ENCODE peak calls at places on chromosomes 1 and 21, in seven cellular contexts. One of them, this sample, is unnamed.

GRCh38 chr1:230641900-230642262 is 400 bp upstream of the COG2 start:
- DNase-seq in AG04450: no peak
- DNase-seq in AG08396: no peak
- DNase-seq in mucosa of descending colon: no peak
- DNase-seq in AG08395: no peak
- DNase-seq in Peyer's patch: no peak
- DNase-seq in astrocyte: no peak
- DNase-seq in this sample: no peak

GRCh38 chr1:165662186-165662585 is 31.2 kb downstream of the MGST3 start:
- DNase-seq in AG04450: no peak
- DNase-seq in AG08396: no peak
- DNase-seq in mucosa of descending colon: no peak
- DNase-seq in AG08395: no peak
- DNase-seq in Peyer's patch: no peak
- DNase-seq in astrocyte: no peak
- DNase-seq in this sample: no peak

GRCh38 chr1:65343286-65343685 is 33.9 kb downstream of the DNAJC6 start:
- DNase-seq in AG04450: no peak
- DNase-seq in AG08396: no peak
- DNase-seq in mucosa of descending colon: no peak
- DNase-seq in AG08395: peak
- DNase-seq in Peyer's patch: no peak
- DNase-seq in astrocyte: no peak
- DNase-seq in this sample: no peak

GRCh38 chr1:70156529-70157120 is 48.8 kb downstream of the LRRC40 start:
- DNase-seq in AG04450: no peak
- DNase-seq in AG08396: no peak
- DNase-seq in mucosa of descending colon: no peak
- DNase-seq in AG08395: no peak
- DNase-seq in Peyer's patch: no peak
- DNase-seq in astrocyte: no peak
- DNase-seq in this sample: no peak

GRCh38 chr1:209653915-209654351 is 1.7 kb upstream of the LAMB3 start:
- DNase-seq in AG04450: no peak
- DNase-seq in AG08396: no peak
- DNase-seq in mucosa of descending colon: no peak
- DNase-seq in AG08395: no peak
- DNase-seq in Peyer's patch: peak
- DNase-seq in astrocyte: no peak
- DNase-seq in this sample: no peak

GRCh38 chr1:182807907-182808306 is 18.3 kb downstream of the NPL start:
- DNase-seq in AG04450: no peak
- DNase-seq in AG08396: no peak
- DNase-seq in mucosa of descending colon: no peak
- DNase-seq in AG08395: no peak
- DNase-seq in Peyer's patch: no peak
- DNase-seq in astrocyte: no peak
- DNase-seq in this sample: no peak

GRCh38 chr1:16296643-16297042 is 55.6 kb downstream of the FBXO42 start:
- DNase-seq in AG04450: no peak
- DNase-seq in AG08396: no peak
- DNase-seq in mucosa of descending colon: no peak
- DNase-seq in AG08395: no peak
- DNase-seq in Peyer's patch: no peak
- DNase-seq in astrocyte: no peak
- DNase-seq in this sample: no peak

GRCh38 chr1:163737261-163737660 is 415.5 kb downstream of the NUF2 start:
- DNase-seq in AG04450: no peak
- DNase-seq in AG08396: no peak
- DNase-seq in mucosa of descending colon: no peak
- DNase-seq in AG08395: no peak
- DNase-seq in Peyer's patch: no peak
- DNase-seq in astrocyte: peak
- DNase-seq in this sample: no peak

GRCh38 chr1:154856049-154856448 is 14.0 kb downstream of the KCNN3 start:
- DNase-seq in AG04450: no peak
- DNase-seq in AG08396: no peak
- DNase-seq in mucosa of descending colon: no peak
- DNase-seq in AG08395: no peak
- DNase-seq in Peyer's patch: no peak
- DNase-seq in astrocyte: no peak
- DNase-seq in this sample: no peak

GRCh38 chr1:40421348-40421693 is 29.0 kb upstream of the ZFP69B start:
- DNase-seq in AG04450: no peak
- DNase-seq in AG08396: no peak
- DNase-seq in mucosa of descending colon: no peak
- DNase-seq in AG08395: no peak
- DNase-seq in Peyer's patch: no peak
- DNase-seq in astrocyte: no peak
- DNase-seq in this sample: no peak

GRCh38 chr1:110004583-110004982 is 20.0 kb downstream of the AHCYL1 start:
- DNase-seq in AG04450: no peak
- DNase-seq in AG08396: no peak
- DNase-seq in mucosa of descending colon: no peak
- DNase-seq in AG08395: no peak
- DNase-seq in Peyer's patch: no peak
- DNase-seq in astrocyte: no peak
- DNase-seq in this sample: no peak

GRCh38 chr1:226658538-226659125 is 80.5 kb downstream of the ITPKB start:
- DNase-seq in AG04450: no peak
- DNase-seq in AG08396: no peak
- DNase-seq in mucosa of descending colon: peak
- DNase-seq in AG08395: no peak
- DNase-seq in Peyer's patch: peak
- DNase-seq in astrocyte: no peak
- DNase-seq in this sample: no peak

GRCh38 chr1:82154231-82154630 is 353.5 kb downstream of the ADGRL2 start:
- DNase-seq in AG04450: no peak
- DNase-seq in AG08396: no peak
- DNase-seq in mucosa of descending colon: no peak
- DNase-seq in AG08395: no peak
- DNase-seq in Peyer's patch: no peak
- DNase-seq in astrocyte: no peak
- DNase-seq in this sample: no peak

GRCh38 chr1:49016030-49016991 is 239.6 kb upstream of the BEND5 start:
- DNase-seq in AG04450: no peak
- DNase-seq in AG08396: no peak
- DNase-seq in mucosa of descending colon: no peak
- DNase-seq in AG08395: peak
- DNase-seq in Peyer's patch: no peak
- DNase-seq in astrocyte: peak
- DNase-seq in this sample: no peak

GRCh38 chr1:92933459-92933858 is 27.8 kb downstream of the DIPK1A start:
- DNase-seq in AG04450: no peak
- DNase-seq in AG08396: no peak
- DNase-seq in mucosa of descending colon: no peak
- DNase-seq in AG08395: no peak
- DNase-seq in Peyer's patch: no peak
- DNase-seq in astrocyte: peak
- DNase-seq in this sample: no peak

GRCh38 chr1:39640861-39641260 is 1.4 kb upstream of the HEYL start:
- DNase-seq in AG04450: no peak
- DNase-seq in AG08396: no peak
- DNase-seq in mucosa of descending colon: no peak
- DNase-seq in AG08395: no peak
- DNase-seq in Peyer's patch: no peak
- DNase-seq in astrocyte: no peak
- DNase-seq in this sample: no peak

GRCh38 chr21:38424333-38424732 is 73.9 kb downstream of the ERG start:
- DNase-seq in AG04450: no peak
- DNase-seq in AG08396: no peak
- DNase-seq in mucosa of descending colon: no peak
- DNase-seq in AG08395: no peak
- DNase-seq in Peyer's patch: no peak
- DNase-seq in astrocyte: no peak
- DNase-seq in this sample: no peak

GRCh38 chr1:113930499-113931161 is 1.5 kb downstream of the HIPK1 start:
- DNase-seq in AG04450: no peak
- DNase-seq in AG08396: peak
- DNase-seq in mucosa of descending colon: no peak
- DNase-seq in AG08395: peak
- DNase-seq in Peyer's patch: no peak
- DNase-seq in astrocyte: peak
- DNase-seq in this sample: no peak

GRCh38 chr1:171727778-171728177 is 14.1 kb downstream of the VAMP4 start:
- DNase-seq in AG04450: no peak
- DNase-seq in AG08396: no peak
- DNase-seq in mucosa of descending colon: no peak
- DNase-seq in AG08395: no peak
- DNase-seq in Peyer's patch: no peak
- DNase-seq in astrocyte: no peak
- DNase-seq in this sample: no peak

GRCh38 chr1:102262994-102263393 is 266.3 kb upstream of the OLFM3 start:
- DNase-seq in AG04450: no peak
- DNase-seq in AG08396: no peak
- DNase-seq in mucosa of descending colon: no peak
- DNase-seq in AG08395: no peak
- DNase-seq in Peyer's patch: no peak
- DNase-seq in astrocyte: no peak
- DNase-seq in this sample: no peak

GRCh38 chr1:15364740-15365139 is 44.9 kb upstream of the EFHD2 start:
- DNase-seq in AG04450: no peak
- DNase-seq in AG08396: no peak
- DNase-seq in mucosa of descending colon: peak
- DNase-seq in AG08395: no peak
- DNase-seq in Peyer's patch: no peak
- DNase-seq in astrocyte: no peak
- DNase-seq in this sample: no peak

GRCh38 chr1:61585714-61586113 is 139.2 kb downstream of the TM2D1 start:
- DNase-seq in AG04450: no peak
- DNase-seq in AG08396: no peak
- DNase-seq in mucosa of descending colon: no peak
- DNase-seq in AG08395: no peak
- DNase-seq in Peyer's patch: no peak
- DNase-seq in astrocyte: no peak
- DNase-seq in this sample: no peak

GRCh38 chr1:178324003-178324402 is 172.8 kb downstream of the CLEC20A start:
- DNase-seq in AG04450: no peak
- DNase-seq in AG08396: no peak
- DNase-seq in mucosa of descending colon: no peak
- DNase-seq in AG08395: no peak
- DNase-seq in Peyer's patch: no peak
- DNase-seq in astrocyte: peak
- DNase-seq in this sample: no peak

GRCh38 chr1:74160045-74160444 is 37.9 kb downstream of the LRRIQ3 start:
- DNase-seq in AG04450: no peak
- DNase-seq in AG08396: no peak
- DNase-seq in mucosa of descending colon: no peak
- DNase-seq in AG08395: no peak
- DNase-seq in Peyer's patch: no peak
- DNase-seq in astrocyte: no peak
- DNase-seq in this sample: no peak

GRCh38 chr1:88695781-88696180 is 11.7 kb downstream of the PKN2 start:
- DNase-seq in AG04450: no peak
- DNase-seq in AG08396: no peak
- DNase-seq in mucosa of descending colon: no peak
- DNase-seq in AG08395: no peak
- DNase-seq in Peyer's patch: no peak
- DNase-seq in astrocyte: peak
- DNase-seq in this sample: no peak

GRCh38 chr1:53359934-53360276 is 32.0 kb upstream of the LRP8 start:
- DNase-seq in AG04450: no peak
- DNase-seq in AG08396: no peak
- DNase-seq in mucosa of descending colon: no peak
- DNase-seq in AG08395: no peak
- DNase-seq in Peyer's patch: no peak
- DNase-seq in astrocyte: no peak
- DNase-seq in this sample: no peak

GRCh38 chr1:173420330-173420806 is 56.8 kb upstream of the PRDX6 start:
- DNase-seq in AG04450: peak
- DNase-seq in AG08396: peak
- DNase-seq in mucosa of descending colon: no peak
- DNase-seq in AG08395: peak
- DNase-seq in Peyer's patch: no peak
- DNase-seq in astrocyte: peak
- DNase-seq in this sample: peak

GRCh38 chr1:181101581-181102226 is 13.2 kb downstream of the IER5 start:
- DNase-seq in AG04450: no peak
- DNase-seq in AG08396: no peak
- DNase-seq in mucosa of descending colon: no peak
- DNase-seq in AG08395: no peak
- DNase-seq in Peyer's patch: no peak
- DNase-seq in astrocyte: peak
- DNase-seq in this sample: no peak

GRCh38 chr1:24724345-24725208 is 20.7 kb upstream of the CLIC4 start:
- DNase-seq in AG04450: no peak
- DNase-seq in AG08396: peak
- DNase-seq in mucosa of descending colon: no peak
- DNase-seq in AG08395: peak
- DNase-seq in Peyer's patch: no peak
- DNase-seq in astrocyte: peak
- DNase-seq in this sample: peak

GRCh38 chr1:36160949-36161485 is 5.1 kb downstream of the MAP7D1 start:
- DNase-seq in AG04450: no peak
- DNase-seq in AG08396: peak
- DNase-seq in mucosa of descending colon: peak
- DNase-seq in AG08395: peak
- DNase-seq in Peyer's patch: no peak
- DNase-seq in astrocyte: peak
- DNase-seq in this sample: no peak

GRCh38 chr21:29077651-29078090 is 4.2 kb upstream of the CCT8 start:
- DNase-seq in AG04450: no peak
- DNase-seq in AG08396: no peak
- DNase-seq in mucosa of descending colon: no peak
- DNase-seq in AG08395: peak
- DNase-seq in Peyer's patch: no peak
- DNase-seq in astrocyte: peak
- DNase-seq in this sample: no peak

GRCh38 chr1:207261971-207262370 is 59.5 kb upstream of the CD55 start:
- DNase-seq in AG04450: no peak
- DNase-seq in AG08396: no peak
- DNase-seq in mucosa of descending colon: no peak
- DNase-seq in AG08395: no peak
- DNase-seq in Peyer's patch: no peak
- DNase-seq in astrocyte: no peak
- DNase-seq in this sample: no peak

GRCh38 chr1:183804382-183804781 is 538 bp upstream of the RGL1 start:
- DNase-seq in AG04450: no peak
- DNase-seq in AG08396: no peak
- DNase-seq in mucosa of descending colon: no peak
- DNase-seq in AG08395: no peak
- DNase-seq in Peyer's patch: no peak
- DNase-seq in astrocyte: no peak
- DNase-seq in this sample: no peak

This sample was measured in glomerular endothelial cell.